ENCODE peak calls at places on chromosomes 13 and 19, in ten cellular contexts. One of them, this sample, is unnamed.

GRCh38 chr13:32255744-32256120 is 59.4 kb downstream of the ZAR1L start:
- DNase-seq in CD8-positive, alpha-beta T cell: no peak
- DNase-seq in right atrium auricular region: no peak
- DNase-seq in Peyer's patch: no peak
- DNase-seq in body of pancreas: no peak
- DNase-seq in tibial nerve: no peak
- DNase-seq in fibroblast of pulmonary artery: peak; percentile 53
- DNase-seq in thoracic aorta: no peak
- DNase-seq in psoas muscle: no peak
- DNase-seq in breast epithelium: no peak
- DNase-seq in this sample: no peak

GRCh38 chr13:76884167-76884566 is 2.0 kb downstream of the KCTD12 start:
- DNase-seq in psoas muscle: peak; percentile 33
- DNase-seq in thoracic aorta: no peak
- DNase-seq in Peyer's patch: no peak
- DNase-seq in tibial nerve: peak; percentile 18
- DNase-seq in body of pancreas: peak; percentile 49
- DNase-seq in CD8-positive, alpha-beta T cell: no peak
- DNase-seq in breast epithelium: peak; percentile 29
- DNase-seq in right atrium auricular region: peak; percentile 74
- DNase-seq in fibroblast of pulmonary artery: peak; percentile 70
- DNase-seq in this sample: peak; percentile 34

GRCh38 chr19:51356159-51356801 is 9.9 kb downstream of the ETFB start:
- DNase-seq in right atrium auricular region: no peak
- DNase-seq in psoas muscle: no peak
- DNase-seq in fibroblast of pulmonary artery: no peak
- DNase-seq in breast epithelium: no peak
- DNase-seq in tibial nerve: no peak
- DNase-seq in thoracic aorta: no peak
- DNase-seq in CD8-positive, alpha-beta T cell: no peak
- DNase-seq in Peyer's patch: no peak
- DNase-seq in body of pancreas: no peak
- DNase-seq in this sample: no peak

GRCh38 chr13:51500687-51501086 is 47.9 kb upstream of the INTS6 start:
- DNase-seq in CD8-positive, alpha-beta T cell: no peak
- DNase-seq in breast epithelium: no peak
- DNase-seq in right atrium auricular region: no peak
- DNase-seq in fibroblast of pulmonary artery: no peak
- DNase-seq in tibial nerve: no peak
- DNase-seq in Peyer's patch: no peak
- DNase-seq in thoracic aorta: no peak
- DNase-seq in psoas muscle: no peak
- DNase-seq in body of pancreas: no peak
- DNase-seq in this sample: no peak

GRCh38 chr13:40336228-40337221 is 329.9 kb downstream of the FOXO1 start:
- DNase-seq in CD8-positive, alpha-beta T cell: no peak
- DNase-seq in tibial nerve: no peak
- DNase-seq in body of pancreas: peak; percentile 74
- DNase-seq in Peyer's patch: no peak
- DNase-seq in psoas muscle: no peak
- DNase-seq in breast epithelium: peak; percentile 10
- DNase-seq in right atrium auricular region: peak; percentile 50
- DNase-seq in thoracic aorta: no peak
- DNase-seq in fibroblast of pulmonary artery: no peak
- DNase-seq in this sample: no peak

GRCh38 chr19:29858000-29858596 is 46.3 kb downstream of the CCNE1 start:
- DNase-seq in tibial nerve: no peak
- DNase-seq in breast epithelium: no peak
- DNase-seq in right atrium auricular region: no peak
- DNase-seq in CD8-positive, alpha-beta T cell: no peak
- DNase-seq in fibroblast of pulmonary artery: no peak
- DNase-seq in thoracic aorta: no peak
- DNase-seq in Peyer's patch: peak; percentile 61
- DNase-seq in psoas muscle: no peak
- DNase-seq in body of pancreas: peak; percentile 54
- DNase-seq in this sample: no peak

GRCh38 chr13:37348916-37349653 is 243.6 kb upstream of the CSNK1A1L start:
- DNase-seq in body of pancreas: no peak
- DNase-seq in breast epithelium: no peak
- DNase-seq in right atrium auricular region: no peak
- DNase-seq in psoas muscle: no peak
- DNase-seq in thoracic aorta: no peak
- DNase-seq in Peyer's patch: no peak
- DNase-seq in CD8-positive, alpha-beta T cell: no peak
- DNase-seq in tibial nerve: no peak
- DNase-seq in fibroblast of pulmonary artery: no peak
- DNase-seq in this sample: peak; percentile 60

GRCh38 chr13:27172495-27172842 is 858 bp upstream of the USP12 start:
- DNase-seq in Peyer's patch: no peak
- DNase-seq in CD8-positive, alpha-beta T cell: no peak
- DNase-seq in thoracic aorta: no peak
- DNase-seq in fibroblast of pulmonary artery: peak; percentile 72
- DNase-seq in body of pancreas: peak; percentile 28
- DNase-seq in breast epithelium: no peak
- DNase-seq in right atrium auricular region: no peak
- DNase-seq in psoas muscle: no peak
- DNase-seq in tibial nerve: no peak
- DNase-seq in this sample: no peak

GRCh38 chr13:94129490-94129894 is 350.0 kb downstream of the DCT start:
- DNase-seq in right atrium auricular region: no peak
- DNase-seq in tibial nerve: no peak
- DNase-seq in breast epithelium: no peak
- DNase-seq in thoracic aorta: no peak
- DNase-seq in Peyer's patch: no peak
- DNase-seq in psoas muscle: no peak
- DNase-seq in fibroblast of pulmonary artery: no peak
- DNase-seq in body of pancreas: no peak
- DNase-seq in CD8-positive, alpha-beta T cell: no peak
- DNase-seq in this sample: no peak

GRCh38 chr13:105446197-105446596 is 1089.3 kb downstream of the EFNB2 start:
- DNase-seq in breast epithelium: no peak
- DNase-seq in right atrium auricular region: no peak
- DNase-seq in thoracic aorta: no peak
- DNase-seq in tibial nerve: no peak
- DNase-seq in CD8-positive, alpha-beta T cell: no peak
- DNase-seq in fibroblast of pulmonary artery: no peak
- DNase-seq in Peyer's patch: no peak
- DNase-seq in body of pancreas: no peak
- DNase-seq in psoas muscle: no peak
- DNase-seq in this sample: no peak

GRCh38 chr19:38003427-38004099 is 96.6 kb downstream of the SIPA1L3 start:
- DNase-seq in right atrium auricular region: peak; percentile 75
- DNase-seq in tibial nerve: peak; percentile 42
- DNase-seq in thoracic aorta: peak; percentile 28
- DNase-seq in breast epithelium: peak; percentile 75
- DNase-seq in psoas muscle: peak; percentile 73
- DNase-seq in fibroblast of pulmonary artery: peak; percentile 89
- DNase-seq in body of pancreas: peak; percentile 78
- DNase-seq in Peyer's patch: no peak
- DNase-seq in CD8-positive, alpha-beta T cell: no peak
- DNase-seq in this sample: peak; percentile 91

GRCh38 chr13:66117573-66117972 is 1112.6 kb downstream of the PCDH9 start:
- DNase-seq in tibial nerve: no peak
- DNase-seq in psoas muscle: no peak
- DNase-seq in fibroblast of pulmonary artery: no peak
- DNase-seq in thoracic aorta: no peak
- DNase-seq in Peyer's patch: no peak
- DNase-seq in right atrium auricular region: no peak
- DNase-seq in CD8-positive, alpha-beta T cell: no peak
- DNase-seq in body of pancreas: no peak
- DNase-seq in breast epithelium: no peak
- DNase-seq in this sample: no peak

GRCh38 chr13:102487330-102487729 is 85.5 kb upstream of the FGF14 start:
- DNase-seq in psoas muscle: no peak
- DNase-seq in Peyer's patch: no peak
- DNase-seq in fibroblast of pulmonary artery: no peak
- DNase-seq in body of pancreas: no peak
- DNase-seq in tibial nerve: no peak
- DNase-seq in breast epithelium: no peak
- DNase-seq in CD8-positive, alpha-beta T cell: no peak
- DNase-seq in thoracic aorta: no peak
- DNase-seq in right atrium auricular region: no peak
- DNase-seq in this sample: no peak

GRCh38 chr19:28880735-28881401 is 332.1 kb downstream of the UQCRFS1 start:
- DNase-seq in breast epithelium: no peak
- DNase-seq in thoracic aorta: no peak
- DNase-seq in right atrium auricular region: no peak
- DNase-seq in body of pancreas: no peak
- DNase-seq in fibroblast of pulmonary artery: no peak
- DNase-seq in Peyer's patch: no peak
- DNase-seq in psoas muscle: no peak
- DNase-seq in tibial nerve: no peak
- DNase-seq in CD8-positive, alpha-beta T cell: no peak
- DNase-seq in this sample: no peak

GRCh38 chr19:14871619-14872230 is 14.2 kb downstream of the OR7A17 start:
- DNase-seq in fibroblast of pulmonary artery: peak; percentile 32
- DNase-seq in breast epithelium: no peak
- DNase-seq in Peyer's patch: no peak
- DNase-seq in thoracic aorta: no peak
- DNase-seq in CD8-positive, alpha-beta T cell: no peak
- DNase-seq in tibial nerve: no peak
- DNase-seq in right atrium auricular region: no peak
- DNase-seq in body of pancreas: no peak
- DNase-seq in psoas muscle: no peak
- DNase-seq in this sample: peak; percentile 30

GRCh38 chr19:50025022-50025793 is at the start of gene VRK3:
- DNase-seq in body of pancreas: peak; percentile 100
- DNase-seq in breast epithelium: peak; percentile 99
- DNase-seq in psoas muscle: peak; percentile 98
- DNase-seq in tibial nerve: peak; percentile 97
- DNase-seq in CD8-positive, alpha-beta T cell: peak; percentile 96
- DNase-seq in Peyer's patch: peak; percentile 99
- DNase-seq in right atrium auricular region: peak; percentile 100
- DNase-seq in thoracic aorta: peak; percentile 97
- DNase-seq in fibroblast of pulmonary artery: peak; percentile 100
- DNase-seq in this sample: peak; percentile 100
- TF ChIP-seq CTCF in body of pancreas: peak; percentile 17
- TF ChIP-seq CTCF in breast epithelium: peak; percentile 25
- TF ChIP-seq CTCF in psoas muscle: no peak
- TF ChIP-seq CTCF in tibial nerve: no peak
- TF ChIP-seq CTCF in CD8-positive, alpha-beta T cell: no peak
- TF ChIP-seq CTCF in Peyer's patch: no peak
- TF ChIP-seq CTCF in right atrium auricular region: no peak
- TF ChIP-seq CTCF in thoracic aorta: no peak
- TF ChIP-seq CTCF in fibroblast of pulmonary artery: no peak
- TF ChIP-seq CTCF in this sample: no peak

DNA sequence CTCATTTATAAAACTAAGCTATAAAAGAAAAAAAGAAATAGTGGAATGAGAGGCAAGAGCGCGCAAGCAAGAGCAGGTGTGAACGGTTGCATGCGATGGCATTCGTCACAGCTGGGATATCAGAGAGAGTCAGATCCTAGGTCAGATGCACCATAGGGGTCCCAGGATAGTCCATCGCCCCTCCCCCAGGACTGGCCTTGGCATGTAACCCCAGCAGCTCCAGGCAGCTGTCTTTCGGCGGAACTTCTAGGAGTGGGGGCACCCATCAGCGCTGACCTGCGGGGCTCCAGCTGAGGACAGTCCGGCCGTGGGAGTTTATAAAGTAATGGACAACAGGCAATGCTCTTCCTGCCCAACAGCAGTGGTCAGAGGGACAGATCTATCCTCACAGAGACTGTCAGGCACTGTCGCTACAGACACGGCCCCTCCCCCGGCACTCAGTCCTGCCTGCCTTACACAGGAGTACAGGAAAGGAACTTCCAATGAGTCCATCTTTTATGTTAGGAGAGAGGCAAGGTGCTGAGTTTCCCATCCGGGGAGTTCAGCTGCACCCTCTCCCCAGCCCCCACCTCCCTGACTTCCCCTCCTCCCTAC is 1.4 kb downstream of the SIAH3 start:
- DNase-seq in tibial nerve: no peak
- DNase-seq in body of pancreas: no peak
- DNase-seq in right atrium auricular region: no peak
- DNase-seq in psoas muscle: no peak
- DNase-seq in fibroblast of pulmonary artery: no peak
- DNase-seq in breast epithelium: no peak
- DNase-seq in Peyer's patch: no peak
- DNase-seq in CD8-positive, alpha-beta T cell: no peak
- DNase-seq in thoracic aorta: no peak
- DNase-seq in this sample: no peak
- H3K4me3 ChIP-seq in tibial nerve: no peak overlapping the region
- H3K4me3 ChIP-seq in body of pancreas: no peak overlapping the region
- H3K4me3 ChIP-seq in right atrium auricular region: peak overlapping the region; percentile 28
- H3K4me3 ChIP-seq in psoas muscle: peak overlapping the region; percentile 55
- H3K4me3 ChIP-seq in fibroblast of pulmonary artery: no peak overlapping the region
- H3K4me3 ChIP-seq in breast epithelium: no peak overlapping the region
- H3K4me3 ChIP-seq in Peyer's patch: no peak overlapping the region
- H3K4me3 ChIP-seq in CD8-positive, alpha-beta T cell: peak overlapping the region; percentile 72
- H3K4me3 ChIP-seq in thoracic aorta: peak overlapping the region; percentile 56
- H3K4me3 ChIP-seq in this sample: no peak overlapping the region

DNA sequence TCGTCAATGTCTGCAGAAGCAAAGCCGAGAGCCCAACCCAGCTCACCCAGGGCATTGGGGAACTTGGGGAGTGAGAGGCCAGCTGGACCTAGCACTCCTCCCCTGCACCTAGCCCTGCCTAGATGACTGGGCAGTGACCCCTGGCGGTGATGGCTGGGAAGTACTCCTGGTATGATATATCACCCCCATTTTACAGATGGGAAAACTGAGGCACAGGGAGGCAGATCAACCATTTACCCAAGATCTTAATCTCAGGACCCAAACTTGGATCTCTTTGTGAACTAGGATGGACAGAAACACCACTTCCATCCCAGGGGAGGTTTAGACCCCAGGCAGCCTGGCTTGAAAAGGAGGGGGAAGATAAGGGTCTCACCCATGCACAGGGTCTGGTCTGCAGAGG is 43.5 kb downstream of the CCL25 start:
- DNase-seq in Peyer's patch: no peak
- DNase-seq in psoas muscle: no peak
- DNase-seq in right atrium auricular region: no peak
- DNase-seq in fibroblast of pulmonary artery: no peak
- DNase-seq in thoracic aorta: no peak
- DNase-seq in tibial nerve: no peak
- DNase-seq in body of pancreas: no peak
- DNase-seq in CD8-positive, alpha-beta T cell: no peak
- DNase-seq in breast epithelium: no peak
- DNase-seq in this sample: no peak
- TF ChIP-seq CTCF in Peyer's patch: no peak
- TF ChIP-seq CTCF in psoas muscle: no peak
- TF ChIP-seq CTCF in right atrium auricular region: no peak
- TF ChIP-seq CTCF in fibroblast of pulmonary artery: no peak
- TF ChIP-seq CTCF in thoracic aorta: no peak
- TF ChIP-seq CTCF in tibial nerve: no peak
- TF ChIP-seq CTCF in body of pancreas: no peak
- TF ChIP-seq CTCF in CD8-positive, alpha-beta T cell: no peak
- TF ChIP-seq CTCF in breast epithelium: no peak
- TF ChIP-seq CTCF in this sample: no peak

DNA sequence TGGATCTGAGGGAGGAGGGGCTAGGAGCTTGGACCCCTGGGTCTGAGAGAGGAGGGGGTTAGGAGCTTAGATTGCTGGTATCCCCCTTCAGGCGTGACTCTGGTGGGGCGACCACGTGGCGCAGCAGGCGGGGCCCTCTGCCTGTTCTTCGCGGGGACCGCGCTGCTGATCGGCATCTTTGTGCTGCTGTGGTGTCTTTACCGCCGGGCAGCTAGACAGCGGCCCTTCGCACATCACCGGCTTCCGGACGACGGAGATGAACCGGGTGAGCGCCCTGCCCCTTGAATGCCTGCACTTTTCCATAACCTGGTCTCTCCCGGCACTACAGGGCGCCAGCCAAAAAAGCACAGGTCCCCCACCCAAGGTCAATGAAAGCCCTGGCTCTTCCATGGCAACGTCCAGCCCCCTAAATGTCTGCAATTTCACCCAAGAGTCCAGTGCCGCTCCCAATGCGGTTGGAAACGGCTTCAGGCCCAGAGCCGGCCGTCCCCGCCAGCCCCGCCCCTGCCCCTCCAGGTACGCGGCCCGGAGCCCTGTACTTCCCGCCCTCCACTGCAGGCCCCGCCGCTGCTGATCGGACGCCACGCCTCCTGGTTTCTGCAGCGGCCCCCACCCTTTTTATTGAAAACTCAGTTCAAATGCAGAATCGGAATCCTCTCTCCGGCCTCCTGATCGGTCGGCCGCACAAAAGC is 2.8 kb downstream of the GFY start:
- DNase-seq in tibial nerve: no peak
- DNase-seq in body of pancreas: no peak
- DNase-seq in breast epithelium: no peak
- DNase-seq in right atrium auricular region: no peak
- DNase-seq in psoas muscle: no peak
- DNase-seq in thoracic aorta: no peak
- DNase-seq in fibroblast of pulmonary artery: no peak
- DNase-seq in CD8-positive, alpha-beta T cell: no peak
- DNase-seq in Peyer's patch: no peak
- DNase-seq in this sample: no peak
- H3K4me3 ChIP-seq in tibial nerve: no peak overlapping the region
- H3K4me3 ChIP-seq in body of pancreas: no peak overlapping the region
- H3K4me3 ChIP-seq in breast epithelium: peak overlapping the region; percentile 34
- H3K4me3 ChIP-seq in right atrium auricular region: peak overlapping the region; percentile 5
- H3K4me3 ChIP-seq in psoas muscle: peak overlapping the region; percentile 7
- H3K4me3 ChIP-seq in thoracic aorta: peak overlapping the region; percentile 23
- H3K4me3 ChIP-seq in fibroblast of pulmonary artery: no peak overlapping the region
- H3K4me3 ChIP-seq in CD8-positive, alpha-beta T cell: peak overlapping the region; percentile 39
- H3K4me3 ChIP-seq in Peyer's patch: peak overlapping the region; percentile 25
- H3K4me3 ChIP-seq in this sample: no peak overlapping the region